ENCODE peak calls at places on chromosomes 13 and 19, in ten cellular contexts. Y is retina; M is lung; A is RPMI7951; E is stimulated activated CD8-positive, alpha-beta memory T cell treated with anti-CD3 and anti-CD28 coated beads, Interleukin-7, amount 100 ng/mL, for 24 hours; U is A172; F is stimulated activated CD4-positive, alpha-beta T cell treated with anti-CD3 and anti-CD28 coated beads, Interleukin-15, amount 100 ng/mL, for 1 hour; N is A673; J is mesendoderm; X is AG04450. K is an unnamed sample.
A peak's percentile ranks its signal among the peaks of the same experiment; 100 is the strongest.

GRCh38 chr13:63901630-63902029 is 2486.0 kb upstream of the PCDH20 start:
- DNase-seq in E (no peak), X (no peak), U (no peak), M (no peak), A (peak; percentile 10), J (peak; percentile 29), Y (no peak), F (no peak), N (peak; percentile 8), K (peak; percentile 2)

GRCh38 chr13:43141685-43142084 is 118.3 kb downstream of the DNAJC15 start:
- DNase-seq in E (no peak), U (no peak), Y (no peak), A (no peak), J (peak; percentile 76), F (no peak), M (no peak), X (no peak), N (no peak), K (no peak)

GRCh38 chr13:32267836-32268439 is 47.2 kb downstream of the ZAR1L start:
- DNase-seq in Y (no peak), N (no peak), A (no peak), X (no peak), M (peak; percentile 38), U (no peak), E (peak; percentile 13), F (no peak), J (peak; percentile 72), K (no peak)

GRCh38 chr13:51519839-51520238 is 64.4 kb upstream of the WDFY2 start:
- DNase-seq in F (no peak), M (no peak), J (no peak), E (no peak), A (no peak), X (no peak), Y (no peak), N (no peak), U (no peak), K (no peak)

GRCh38 chr19:46648070-46648960 is 12.3 kb upstream of the GNG8 start:
- DNase-seq in N (no peak), M (no peak), F (no peak), E (no peak), A (no peak), Y (peak; percentile 50), U (no peak), J (no peak), X (no peak), K (no peak)

GRCh38 chr19:38838208-38838985 is 6.8 kb upstream of the ECH1 start:
- DNase-seq in A (no peak), N (no peak), J (peak; percentile 45), F (no peak), U (peak; percentile 40), X (no peak), M (no peak), Y (no peak), E (no peak), K (peak; percentile 90)

GRCh38 chr13:73325351-73326214 is 266.8 kb downstream of the KLF5 start:
- DNase-seq in U (peak; percentile 13), A (no peak), X (no peak), F (no peak), J (no peak), E (no peak), M (no peak), N (no peak), Y (no peak), K (no peak)

GRCh38 chr13:51811920-51812328 is 8.0 kb upstream of the DHRS12 start:
- DNase-seq in F (no peak), A (no peak), J (no peak), M (no peak), X (no peak), Y (no peak), U (no peak), E (no peak), N (no peak), K (no peak)

GRCh38 chr13:38763446-38764381 is 76.8 kb downstream of the FREM2 start:
- DNase-seq in F (no peak), U (peak; percentile 8), Y (peak; percentile 60), N (peak; percentile 87), J (peak; percentile 77), M (no peak), X (no peak), A (peak; percentile 6), E (no peak), K (peak; percentile 27)

GRCh38 chr13:77042566-77043177 is 15.7 kb upstream of the FBXL3 start:
- DNase-seq in X (no peak), A (no peak), F (no peak), J (no peak), Y (no peak), E (no peak), U (peak; percentile 22), M (no peak), N (no peak), K (no peak)

GRCh38 chr19:19514881-19515763 is at the start of gene TSSK6:
- DNase-seq in N (no peak), M (no peak), E (no peak), X (no peak), A (peak; percentile 53), Y (no peak), U (no peak), J (no peak), F (no peak), K (no peak)

GRCh38 chr13:110403721-110404120 is 96.6 kb downstream of the COL4A2 start:
- DNase-seq in U (no peak), E (no peak), A (no peak), X (no peak), M (no peak), N (no peak), F (no peak), Y (no peak), J (no peak), K (no peak)